ENCODE peak calls at places on chromosomes 5 and 9, in eight cellular contexts. X, C, A, U, E, N, Q and W are unnamed samples.

GRCh38 chr5:146635443-146635842 is 119.5 kb upstream of the GPR151 start:
- DNase-seq in Q (no peak), X (no peak), E (no peak), A (no peak), N (no peak), C (no peak), U (no peak), W (no peak)

GRCh38 chr5:93585753-93586385 is 2.8 kb downstream of the NR2F1 start:
- DNase-seq in X (no peak), C (no peak), E (no peak), U (no peak), N (no peak), A (no peak), Q (peak; percentile 45), W (peak; percentile 8)

GRCh38 chr5:83265318-83265717 is 188.0 kb downstream of the XRCC4 start:
- DNase-seq in E (peak; percentile 39), Q (peak; percentile 43), U (peak; percentile 24), A (no peak), X (no peak), N (no peak), C (no peak), W (peak; percentile 71)

GRCh38 chr5:144191998-144192397 is 21.3 kb downstream of the KCTD16 start:
- DNase-seq in U (peak; percentile 87), N (peak; percentile 90), A (no peak), E (peak; percentile 91), C (peak; percentile 75), Q (peak; percentile 87), X (peak; percentile 81), W (peak; percentile 86)

GRCh38 chr9:14362175-14362574 is 48.2 kb upstream of the NFIB start:
- DNase-seq in Q (peak; percentile 38), X (no peak), A (no peak), U (peak; percentile 66), C (peak; percentile 65), N (no peak), E (peak; percentile 90), W (no peak)

GRCh38 chr5:55929020-55929799 is 65.6 kb downstream of the IL6ST start:
- DNase-seq in N (no peak), Q (no peak), U (no peak), A (no peak), X (no peak), E (no peak), C (no peak), W (no peak)

GRCh38 chr5:111168608-111169007 is 55.6 kb upstream of the CAMK4 start:
- DNase-seq in U (no peak), X (no peak), N (no peak), C (no peak), A (no peak), E (no peak), Q (no peak), W (no peak)

GRCh38 chr9:131633491-131634031 is 88.2 kb downstream of the PRRT1B start:
- DNase-seq in Q (no peak), C (peak; percentile 62), A (no peak), N (no peak), X (no peak), E (no peak), U (no peak), W (peak; percentile 77)

GRCh38 chr9:2679011-2679410 is 38.3 kb upstream of the KCNV2 start:
- DNase-seq in U (no peak), N (no peak), C (no peak), X (no peak), Q (no peak), E (no peak), A (no peak), W (no peak)

GRCh38 chr5:145502906-145503305 is 332.2 kb downstream of the PRELID2 start:
- DNase-seq in Q (no peak), U (no peak), A (no peak), C (no peak), E (no peak), X (no peak), N (no peak), W (no peak)

GRCh38 chr5:140295414-140295813 is 7.5 kb downstream of the PFDN1 start:
- DNase-seq in A (no peak), Q (peak; percentile 99), E (peak; percentile 99), C (peak; percentile 87), U (peak; percentile 98), X (peak; percentile 38), N (peak; percentile 41), W (peak; percentile 94)

GRCh38 chr5:138274189-138274853 is at the start of gene GFRA3:
- DNase-seq in E (no peak), X (peak; percentile 32), Q (no peak), U (peak; percentile 7), N (peak; percentile 30), C (no peak), A (peak; percentile 80), W (no peak)

GRCh38 chr9:129500863-129501770 is 119.8 kb downstream of the C9orf50 start:
- DNase-seq in C (no peak), E (no peak), X (no peak), A (no peak), Q (no peak), N (no peak), U (no peak), W (no peak)

GRCh38 chr5:10535237-10535530 is 28.7 kb upstream of the ANKRD33B start:
- DNase-seq in E (no peak), N (no peak), C (no peak), U (no peak), A (no peak), X (no peak), Q (no peak), W (no peak)

GRCh38 chr5:81971694-81972495 is at the start of gene ATG10:
- DNase-seq in Q (peak; percentile 90), E (peak; percentile 91), U (peak; percentile 94), N (peak; percentile 95), A (peak; percentile 96), C (peak; percentile 88), X (peak; percentile 95), W (peak; percentile 86)

GRCh38 chr9:90219548-90220118 is 423.0 kb downstream of the DIRAS2 start:
- DNase-seq in N (peak; percentile 21), Q (no peak), C (no peak), U (no peak), A (peak; percentile 80), E (no peak), X (no peak), W (peak; percentile 24)

GRCh38 chr5:138459311-138459710 is 6.0 kb upstream of the EGR1 start:
- DNase-seq in U (no peak), X (peak; percentile 61), Q (no peak), N (peak; percentile 66), A (no peak), E (no peak), C (no peak), W (no peak)

GRCh38 chr9:136901516-136902258 is 15.4 kb downstream of the TRAF2 start:
- DNase-seq in A (no peak), X (no peak), U (peak; percentile 33), C (peak; percentile 44), E (peak; percentile 63), N (peak; percentile 93), Q (peak; percentile 45), W (peak; percentile 47)

GRCh38 chr9:120877276-120878034 is 467 bp upstream of the PHF19 start:
- DNase-seq in Q (peak; percentile 47), E (peak; percentile 60), U (peak; percentile 53), X (peak; percentile 89), C (peak; percentile 44), A (peak; percentile 79), N (peak; percentile 85), W (peak; percentile 54)

GRCh38 chr5:3601929-3602712 is 6.5 kb downstream of the IRX1 start:
- DNase-seq in U (no peak), A (peak; percentile 69), N (no peak), E (no peak), X (no peak), C (peak; percentile 55), Q (no peak), W (no peak)

GRCh38 chr5:64557911-64558310 is 52.1 kb downstream of the RGS7BP start:
- DNase-seq in E (no peak), U (no peak), Q (no peak), C (no peak), X (no peak), N (no peak), A (no peak), W (no peak)

GRCh38 chr5:175765858-175766257 is 105.5 kb upstream of the CPLX2 start:
- DNase-seq in N (no peak), A (no peak), C (no peak), X (peak; percentile 39), E (no peak), Q (no peak), U (no peak), W (no peak)

GRCh38 chr5:34452170-34452828 is 203.8 kb upstream of the RAI14 start:
- DNase-seq in C (peak; percentile 15), A (peak; percentile 48), U (peak; percentile 37), X (peak; percentile 36), E (peak; percentile 55), N (peak; percentile 21), Q (peak; percentile 52), W (peak; percentile 39)
- TF ChIP-seq CTCF in C (peak; percentile 48), A (peak; percentile 86), U (peak; percentile 35), X (peak; percentile 12), E (peak; percentile 48), N (peak; percentile 47), Q (peak; percentile 68), W (peak; percentile 48)

GRCh38 chr9:107932601-107933000 is 443.0 kb upstream of the KLF4 start:
- DNase-seq in A (no peak), E (no peak), N (no peak), U (no peak), C (peak; percentile 58), Q (peak; percentile 13), X (no peak), W (no peak)
- TF ChIP-seq CTCF in A (no peak), E (no peak), N (no peak), U (no peak), C (no peak), Q (no peak), X (no peak), W (no peak)

GRCh38 chr9:16775330-16775729 is 95.1 kb downstream of the BNC2 start:
- DNase-seq in X (no peak), A (no peak), C (no peak), Q (no peak), E (no peak), N (no peak), U (no peak), W (no peak)
- TF ChIP-seq CTCF in X (no peak), A (no peak), C (no peak), Q (no peak), E (no peak), N (no peak), U (no peak), W (no peak)

GRCh38 chr9:18806277-18806676 is 226.7 kb downstream of the SAXO1 start:
- DNase-seq in Q (no peak), X (no peak), N (no peak), C (no peak), E (no peak), A (no peak), U (no peak), W (no peak)

GRCh38 chr9:18805386-18805785 is 227.6 kb downstream of the SAXO1 start:
- DNase-seq in E (no peak), A (no peak), X (no peak), U (no peak), C (no peak), Q (no peak), N (no peak), W (no peak)

GRCh38 chr9:18811171-18811570 is 221.8 kb downstream of the SAXO1 start:
- DNase-seq in X (no peak), E (no peak), N (no peak), Q (no peak), U (no peak), A (no peak), C (no peak), W (no peak)

DNA sequence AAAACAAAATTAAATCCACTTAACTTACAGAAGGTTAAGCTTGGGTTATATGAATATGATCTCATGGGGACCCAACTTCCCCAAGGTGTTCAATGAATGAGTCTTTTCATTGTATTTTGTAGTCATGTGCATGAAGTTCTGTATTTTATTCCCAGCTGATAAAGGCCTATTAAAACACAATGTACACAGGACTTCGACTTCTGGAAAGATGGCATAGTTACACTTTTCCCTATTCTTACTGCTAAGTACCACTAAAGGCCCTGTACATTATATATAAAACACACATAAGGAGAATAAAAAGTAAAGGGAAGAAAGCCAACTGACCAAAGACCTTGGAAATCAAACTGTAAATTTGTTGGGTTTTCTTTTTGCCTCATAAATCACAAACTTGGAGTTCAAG is 222.4 kb downstream of the SAXO1 start:
- DNase-seq in U (no peak), A (no peak), C (no peak), X (no peak), N (no peak), Q (no peak), E (no peak), W (no peak)
- TF ChIP-seq CTCF in U (no peak), A (no peak), C (no peak), X (no peak), N (no peak), Q (no peak), E (no peak), W (no peak)